ENCODE peak calls at places on chromosomes 1 and 21, in five cellular contexts. E, B, K, V and T are unnamed samples.

GRCh38 chr1:179305450-179305849 is 11.9 kb downstream of the SOAT1 start:
- DNase-seq in V (peak; percentile 41), K (no peak), E (no peak), B (no peak), T (no peak)

GRCh38 chr1:24009406-24009805 is 29.3 kb upstream of the SRSF10 start:
- DNase-seq in E (peak; percentile 85), B (peak; percentile 37), K (peak; percentile 45), V (peak; percentile 78), T (no peak)

GRCh38 chr1:44170281-44170823 is 28.9 kb upstream of the KLF18 start:
- DNase-seq in K (no peak), B (peak; percentile 15), E (no peak), V (peak; percentile 29), T (no peak)

GRCh38 chr1:154445040-154445472 is 39.9 kb downstream of the IL6R start:
- DNase-seq in E (no peak), K (no peak), V (peak; percentile 95), B (peak; percentile 69), T (no peak)

GRCh38 chr1:175804556-175804955 is 61.2 kb upstream of the TNR start:
- DNase-seq in K (no peak), V (no peak), B (peak; percentile 23), E (no peak), T (no peak)

GRCh38 chr1:204320413-204320812 is 39.3 kb downstream of the PLEKHA6 start:
- DNase-seq in E (peak; percentile 77), V (peak; percentile 91), B (peak; percentile 72), K (no peak), T (no peak)

GRCh38 chr1:64042331-64043100 is 160.9 kb upstream of the UBE2U start:
- DNase-seq in K (no peak), B (peak; percentile 86), V (peak; percentile 98), E (peak; percentile 59), T (peak; percentile 89)

GRCh38 chr1:8162168-8162567 is 136.1 kb upstream of the ERRFI1 start:
- DNase-seq in B (no peak), E (no peak), K (peak; percentile 46), V (no peak), T (no peak)

GRCh38 chr1:52037402-52037814 is 3.8 kb upstream of the KTI12 start:
- DNase-seq in E (peak; percentile 57), V (peak; percentile 77), B (peak; percentile 58), K (no peak), T (peak; percentile 91)

GRCh38 chr1:47507921-47508894 is 70.4 kb downstream of the FOXD2 start:
- DNase-seq in V (no peak), E (no peak), B (no peak), K (peak; percentile 51), T (no peak)

GRCh38 chr21:34992736-34993135 is 56.4 kb downstream of the RUNX1 start:
- DNase-seq in E (no peak), K (no peak), B (peak; percentile 53), V (peak; percentile 73), T (no peak)

GRCh38 chr1:220962031-220962751 is 82.9 kb downstream of the HLX start:
- DNase-seq in B (peak; percentile 99), K (no peak), E (peak; percentile 69), V (peak; percentile 98), T (no peak)

GRCh38 chr1:241648159-241648558 is 3.9 kb upstream of the WDR64 start:
- DNase-seq in K (no peak), B (no peak), E (no peak), V (no peak), T (no peak)

GRCh38 chr1:67683736-67684525 is 1.1 kb upstream of the GADD45A start:
- DNase-seq in E (peak; percentile 61), V (peak; percentile 79), K (no peak), B (no peak), T (no peak)

GRCh38 chr1:168116327-168116799 is 20.4 kb downstream of the GPR161 start:
- DNase-seq in K (peak; percentile 61), B (no peak), E (peak; percentile 37), V (no peak), T (no peak)

GRCh38 chr1:59237905-59238304 is 59.0 kb upstream of the FGGY start:
- DNase-seq in E (no peak), B (no peak), V (peak; percentile 19), K (no peak), T (no peak)

GRCh38 chr1:239976130-239976968 is 115.3 kb upstream of the FMN2 start:
- DNase-seq in E (peak; percentile 44), B (peak; percentile 57), V (peak; percentile 59), K (peak; percentile 86), T (peak; percentile 15)

DNA sequence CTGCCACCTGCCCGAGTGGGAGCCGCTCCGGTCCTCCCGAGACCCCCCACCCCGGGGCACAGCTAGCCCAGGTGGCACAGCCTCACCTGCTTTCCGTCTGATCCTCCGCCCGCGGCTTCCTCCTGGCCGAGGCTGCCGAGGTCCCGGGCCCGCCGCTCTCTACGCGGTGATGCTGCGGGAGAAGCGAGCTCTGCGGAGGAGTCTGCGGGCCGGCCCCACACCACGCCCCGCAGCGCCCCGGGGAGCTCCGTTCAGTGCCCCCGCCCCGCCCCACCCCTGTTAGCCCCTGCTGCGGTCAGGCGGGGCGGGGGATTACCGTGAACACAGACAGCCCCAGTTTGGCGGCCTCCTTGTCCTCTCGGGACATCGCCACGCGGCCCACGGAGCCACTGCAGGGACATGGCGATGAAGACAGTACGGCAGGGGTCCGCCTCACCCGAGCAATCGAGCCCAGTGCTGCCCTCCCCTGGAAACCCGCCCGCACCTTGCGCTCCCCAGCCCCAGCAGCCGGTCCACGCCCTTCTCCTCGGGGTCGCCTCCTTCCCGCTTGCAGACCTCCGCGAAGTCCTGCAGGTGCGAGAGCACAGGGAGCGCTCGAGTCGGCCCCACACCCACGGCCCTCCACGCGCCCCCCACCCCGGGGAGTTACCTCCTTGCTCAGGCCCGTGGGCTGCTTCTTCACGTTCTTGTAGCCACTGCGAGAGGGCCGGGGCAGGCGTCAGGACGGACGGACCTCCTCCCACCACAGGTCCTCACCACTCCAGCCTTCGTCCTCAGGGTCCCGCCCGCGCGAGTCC is 933 bp downstream of the C1orf35 start:
- DNase-seq in K (peak; percentile 77), V (no peak), B (no peak), E (no peak), T (no peak)
- TF ChIP-seq CTCF in K (peak; percentile 14), V (peak; percentile 13), B (peak; percentile 7), E (no peak), T (peak; percentile 28)

DNA sequence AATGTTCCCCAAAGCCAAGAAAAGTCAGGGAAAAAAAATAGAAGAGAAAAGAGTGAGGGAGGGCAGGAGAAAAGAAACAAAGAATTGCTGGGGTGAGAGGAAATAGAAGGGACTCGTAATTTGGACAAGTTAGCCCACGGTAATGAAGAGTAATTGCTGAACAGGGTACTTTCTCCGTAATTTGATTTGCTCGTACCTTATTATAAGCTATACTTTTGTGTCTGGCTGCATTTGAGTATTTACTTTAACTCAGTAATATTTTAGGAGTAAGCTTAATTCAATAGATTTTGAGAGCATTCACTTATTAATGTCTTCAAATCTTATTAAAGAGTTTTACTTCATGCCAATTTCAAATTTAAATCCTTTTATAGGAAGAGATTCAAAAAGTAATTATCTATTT is 527.5 kb downstream of the COL11A1 start:
- DNase-seq in K (no peak), V (no peak), B (no peak), E (no peak), T (no peak)
- H3K4me3 ChIP-seq in K (no peak overlapping the region), V (no peak overlapping the region), B (no peak overlapping the region), E (no peak overlapping the region), T (no peak overlapping the region)

GRCh38 chr1:115666702-115667101 is 24.9 kb downstream of the VANGL1 start:
- DNase-seq in E (no peak), V (no peak), K (no peak), B (no peak), T (peak; percentile 84)

GRCh38 chr1:115668579-115668978 is 26.8 kb downstream of the VANGL1 start:
- DNase-seq in K (no peak), B (no peak), E (no peak), V (peak; percentile 57), T (no peak)

GRCh38 chr1:115665746-115666145 is 24.0 kb downstream of the VANGL1 start:
- DNase-seq in E (peak; percentile 54), V (no peak), B (no peak), K (no peak), T (no peak)

GRCh38 chr1:115665319-115665718 is 23.5 kb downstream of the VANGL1 start:
- DNase-seq in K (no peak), V (no peak), B (no peak), E (peak; percentile 77), T (no peak)

GRCh38 chr1:115666206-115666605 is 24.4 kb downstream of the VANGL1 start:
- DNase-seq in K (no peak), B (no peak), V (no peak), E (no peak), T (no peak)
- TF ChIP-seq CTCF in K (no peak), B (no peak), V (no peak), E (no peak), T (no peak)

GRCh38 chr1:244367399-244368114 is 84.2 kb downstream of the ADSS2 start:
- DNase-seq in V (no peak), K (no peak), B (no peak), E (no peak), T (no peak)

GRCh38 chr1:244365821-244366220 is 85.9 kb downstream of the ADSS2 start:
- DNase-seq in V (no peak), B (no peak), K (no peak), E (no peak), T (no peak)

GRCh38 chr1:244356371-244356770 is 95.3 kb downstream of the ADSS2 start:
- DNase-seq in B (no peak), K (no peak), V (no peak), E (no peak), T (no peak)

GRCh38 chr1:244362481-244362880 is 89.2 kb downstream of the ADSS2 start:
- DNase-seq in E (no peak), K (no peak), V (no peak), B (no peak), T (no peak)

DNA sequence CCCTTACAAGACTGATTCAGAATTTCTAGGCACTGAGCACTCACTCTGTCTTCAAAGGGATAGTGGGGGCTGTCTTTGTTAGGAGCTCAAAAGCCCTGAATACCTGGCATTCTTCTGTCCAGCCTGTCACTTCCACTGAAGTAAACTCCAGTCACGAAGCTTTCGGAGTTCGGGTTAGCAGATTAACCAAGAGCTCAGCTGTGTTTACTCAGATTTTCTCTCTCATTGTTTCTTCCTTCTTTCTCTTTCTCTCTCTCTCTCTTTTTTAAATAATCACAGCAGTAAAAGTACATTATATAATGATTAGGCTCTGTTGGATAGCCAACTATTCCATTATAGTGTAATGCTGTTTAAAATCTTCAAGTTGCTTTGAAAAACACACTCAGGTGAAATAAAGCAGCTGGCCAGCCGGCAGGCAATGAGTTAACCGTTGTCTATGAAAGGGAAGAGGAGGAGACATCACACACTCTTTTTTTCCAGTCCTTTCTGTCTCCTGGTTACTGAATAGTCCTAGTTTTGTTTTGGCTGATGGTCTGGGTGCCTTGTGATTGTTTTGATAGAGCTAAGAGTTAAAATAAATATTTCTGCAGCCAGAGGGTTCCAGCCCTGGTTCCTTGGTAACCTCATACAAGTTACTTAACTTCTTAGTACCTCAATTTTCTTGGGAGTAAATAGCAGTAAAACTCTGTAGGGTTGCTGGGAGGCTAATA is 89.8 kb downstream of the ADSS2 start:
- DNase-seq in V (peak; percentile 86), K (no peak), E (no peak), B (peak; percentile 77), T (no peak)
- H3K4me3 ChIP-seq in V (peak overlapping the region; percentile 34), K (no peak overlapping the region), E (no peak overlapping the region), B (peak overlapping the region; percentile 17), T (no peak overlapping the region)

GRCh38 chr1:86082183-86082582 is 74.4 kb downstream of the COL24A1 start:
- DNase-seq in V (no peak), E (no peak), K (no peak), B (no peak), T (no peak)
- TF ChIP-seq CTCF in V (peak; percentile 9), E (peak; percentile 52), K (no peak), B (no peak), T (no peak)

GRCh38 chr1:203117611-203118575 is 9.6 kb upstream of the ADORA1 start:
- DNase-seq in B (peak; percentile 48), K (peak; percentile 68), V (peak; percentile 50), E (no peak), T (no peak)
- H3K4me3 ChIP-seq in B (no peak overlapping the region), K (no peak overlapping the region), V (no peak overlapping the region), E (no peak overlapping the region), T (no peak overlapping the region)